ENCODE peak calls at places on chromosomes 6 and 20, in five cellular contexts. One of them, this sample, is unnamed.
A peak's percentile ranks its signal among the peaks of the same experiment; 100 is the strongest.

GRCh38 chr20:64077876-64078551 is 1.3 kb downstream of the RGS19 start:
- DNase-seq in A549: no peak
- DNase-seq in psoas muscle: no peak
- DNase-seq in kidney epithelial cell: no peak
- DNase-seq in upper lobe of right lung: no peak
- DNase-seq in this sample: no peak

GRCh38 chr6:137811912-137812553 is 55.0 kb upstream of the TNFAIP3 start:
- DNase-seq in A549: no peak
- DNase-seq in psoas muscle: no peak
- DNase-seq in kidney epithelial cell: no peak
- DNase-seq in upper lobe of right lung: no peak
- DNase-seq in this sample: no peak

GRCh38 chr6:48423640-48424365 is 312.8 kb upstream of the PTCHD4 start:
- DNase-seq in A549: no peak
- DNase-seq in psoas muscle: no peak
- DNase-seq in kidney epithelial cell: no peak
- DNase-seq in upper lobe of right lung: no peak
- DNase-seq in this sample: peak; percentile 44

GRCh38 chr6:108760158-108761050 is 87.8 kb upstream of the ARMC2 start:
- DNase-seq in A549: no peak
- DNase-seq in psoas muscle: no peak
- DNase-seq in kidney epithelial cell: no peak
- DNase-seq in upper lobe of right lung: no peak
- DNase-seq in this sample: peak; percentile 30

GRCh38 chr6:15365273-15365687 is 119.4 kb downstream of the JARID2 start:
- DNase-seq in A549: peak; percentile 72
- DNase-seq in psoas muscle: peak; percentile 80
- DNase-seq in kidney epithelial cell: peak; percentile 23
- DNase-seq in upper lobe of right lung: peak; percentile 78
- DNase-seq in this sample: peak; percentile 95

GRCh38 chr6:56789879-56790278 is 147.2 kb upstream of the DST start:
- DNase-seq in A549: no peak
- DNase-seq in psoas muscle: no peak
- DNase-seq in kidney epithelial cell: no peak
- DNase-seq in upper lobe of right lung: no peak
- DNase-seq in this sample: no peak

GRCh38 chr20:62651285-62652021 is 9.2 kb downstream of the SLCO4A1 start:
- DNase-seq in A549: no peak
- DNase-seq in psoas muscle: peak; percentile 61
- DNase-seq in kidney epithelial cell: no peak
- DNase-seq in upper lobe of right lung: peak; percentile 78
- DNase-seq in this sample: peak; percentile 50

GRCh38 chr20:53642196-53643030 is 48.8 kb upstream of the ZNF217 start:
- DNase-seq in A549: peak; percentile 90
- DNase-seq in psoas muscle: no peak
- DNase-seq in kidney epithelial cell: peak; percentile 31
- DNase-seq in upper lobe of right lung: no peak
- DNase-seq in this sample: peak; percentile 74

GRCh38 chr6:116528163-116528562 is 16.7 kb downstream of the CALHM5 start:
- DNase-seq in A549: no peak
- DNase-seq in psoas muscle: no peak
- DNase-seq in kidney epithelial cell: no peak
- DNase-seq in upper lobe of right lung: no peak
- DNase-seq in this sample: no peak

GRCh38 chr6:144066745-144067484 is 28.5 kb downstream of the SF3B5 start:
- DNase-seq in A549: no peak
- DNase-seq in psoas muscle: no peak
- DNase-seq in kidney epithelial cell: no peak
- DNase-seq in upper lobe of right lung: no peak
- DNase-seq in this sample: no peak

GRCh38 chr20:25327521-25328235 is 63.0 kb downstream of the ABHD12 start:
- DNase-seq in A549: no peak
- DNase-seq in psoas muscle: no peak
- DNase-seq in kidney epithelial cell: no peak
- DNase-seq in upper lobe of right lung: no peak
- DNase-seq in this sample: no peak

GRCh38 chr6:124986146-124986545 is 23.9 kb downstream of the RNF217 start:
- DNase-seq in A549: no peak
- DNase-seq in psoas muscle: no peak
- DNase-seq in kidney epithelial cell: no peak
- DNase-seq in upper lobe of right lung: no peak
- DNase-seq in this sample: no peak

GRCh38 chr6:150058231-150058792 is 10.6 kb downstream of the ULBP3 start:
- DNase-seq in A549: no peak
- DNase-seq in psoas muscle: no peak
- DNase-seq in kidney epithelial cell: no peak
- DNase-seq in upper lobe of right lung: no peak
- DNase-seq in this sample: no peak

GRCh38 chr6:127483399-127484055 is 24.3 kb upstream of the KIAA0408 start:
- DNase-seq in A549: no peak
- DNase-seq in psoas muscle: no peak
- DNase-seq in kidney epithelial cell: no peak
- DNase-seq in upper lobe of right lung: no peak
- DNase-seq in this sample: no peak

GRCh38 chr20:3759884-3760283 is 7.7 kb downstream of the ADISSP start:
- DNase-seq in A549: no peak
- DNase-seq in psoas muscle: no peak
- DNase-seq in kidney epithelial cell: no peak
- DNase-seq in upper lobe of right lung: no peak
- DNase-seq in this sample: no peak

GRCh38 chr20:16236589-16237241 is 336.5 kb downstream of the KIF16B start:
- DNase-seq in A549: no peak
- DNase-seq in psoas muscle: no peak
- DNase-seq in kidney epithelial cell: no peak
- DNase-seq in upper lobe of right lung: no peak
- DNase-seq in this sample: no peak

GRCh38 chr6:152099816-152100618 is 292.5 kb downstream of the ESR1 start:
- DNase-seq in A549: no peak
- DNase-seq in psoas muscle: peak; percentile 56
- DNase-seq in kidney epithelial cell: no peak
- DNase-seq in upper lobe of right lung: peak; percentile 77
- DNase-seq in this sample: peak; percentile 53

DNA sequence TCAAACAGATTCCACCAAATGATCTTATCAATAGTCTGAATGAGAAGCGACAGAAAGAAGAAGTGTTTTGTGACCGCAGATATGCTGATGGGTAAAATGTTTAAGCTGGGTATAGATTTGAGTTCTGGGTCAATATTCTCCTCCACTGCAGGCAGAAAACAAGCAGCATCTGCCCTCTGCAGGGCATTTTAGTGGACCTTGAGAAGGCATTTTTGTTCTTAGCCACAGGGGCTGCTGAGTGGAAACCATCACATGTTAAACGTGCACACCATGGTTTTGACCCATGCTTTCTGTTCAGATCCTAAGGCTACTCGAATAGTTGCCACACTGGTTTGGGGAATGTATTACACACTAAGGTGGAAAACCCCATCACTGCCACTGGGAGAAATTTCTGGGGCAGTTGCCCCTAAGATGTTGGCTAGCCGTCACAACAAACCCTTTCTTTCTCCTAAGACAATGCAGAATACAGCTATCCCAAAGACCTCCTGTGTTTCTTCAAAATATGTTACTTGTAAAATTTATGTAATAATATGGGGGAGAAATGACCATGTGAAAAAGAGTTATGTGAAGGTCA is 5.5 kb downstream of the POU3F2 start:
- DNase-seq in A549: peak; percentile 21
- DNase-seq in psoas muscle: no peak
- DNase-seq in kidney epithelial cell: no peak
- DNase-seq in upper lobe of right lung: no peak
- DNase-seq in this sample: peak; percentile 33
- TF ChIP-seq CTCF in A549: peak; percentile 21
- TF ChIP-seq CTCF in psoas muscle: no peak
- TF ChIP-seq CTCF in kidney epithelial cell: peak; percentile 11
- TF ChIP-seq CTCF in upper lobe of right lung: no peak
- TF ChIP-seq CTCF in this sample: peak; percentile 41

DNA sequence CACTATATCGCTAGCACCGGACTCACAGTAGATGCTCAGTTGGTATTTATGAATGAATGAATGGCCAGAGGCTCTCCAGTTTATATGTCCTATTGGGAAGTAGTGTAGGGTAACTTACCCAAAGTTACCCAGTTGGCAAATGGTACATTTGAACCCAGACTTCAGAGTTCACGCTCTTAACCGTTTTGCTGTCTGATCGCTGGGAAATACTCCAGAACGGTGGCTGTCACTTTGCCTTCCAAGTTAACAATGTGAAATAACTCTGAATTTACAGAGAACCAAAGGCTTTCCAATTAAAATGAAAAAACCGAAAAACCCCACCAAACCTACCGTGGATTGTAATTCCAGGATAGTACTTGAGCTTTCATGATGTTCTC is 1.6 kb downstream of the VAPB start:
- DNase-seq in A549: no peak
- DNase-seq in psoas muscle: no peak
- DNase-seq in kidney epithelial cell: no peak
- DNase-seq in upper lobe of right lung: no peak
- DNase-seq in this sample: no peak
- H3K4me3 ChIP-seq in A549: peak overlapping the region; percentile 100
- H3K4me3 ChIP-seq in psoas muscle: peak overlapping the region; percentile 90
- H3K4me3 ChIP-seq in kidney epithelial cell: no peak overlapping the region
- H3K4me3 ChIP-seq in upper lobe of right lung: peak overlapping the region; percentile 84
- H3K4me3 ChIP-seq in this sample: peak overlapping the region; percentile 79

DNA sequence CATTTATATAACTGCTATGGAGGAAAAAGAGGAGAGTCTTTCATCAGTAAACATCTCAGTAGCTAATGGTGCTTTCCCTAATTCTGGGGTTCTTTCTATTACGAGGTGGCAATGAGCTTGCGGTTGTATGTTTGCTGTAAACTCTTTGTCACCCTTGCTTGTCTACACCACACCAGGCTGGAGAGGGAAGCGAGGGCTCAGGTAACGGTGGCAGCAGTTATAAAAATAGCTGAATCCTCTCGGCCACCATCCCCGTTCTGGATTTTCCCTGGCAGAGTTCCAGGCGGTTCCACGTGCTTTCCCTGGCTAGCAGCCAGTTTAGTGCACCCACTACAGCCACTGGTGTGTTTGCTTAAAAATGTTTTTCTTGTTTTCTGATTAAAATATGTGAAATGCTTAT is 39.0 kb downstream of the MAS1 start:
- DNase-seq in A549: no peak
- DNase-seq in psoas muscle: no peak
- DNase-seq in kidney epithelial cell: no peak
- DNase-seq in upper lobe of right lung: no peak
- DNase-seq in this sample: peak; percentile 17
- TF ChIP-seq CTCF in A549: no peak
- TF ChIP-seq CTCF in psoas muscle: no peak
- TF ChIP-seq CTCF in kidney epithelial cell: no peak
- TF ChIP-seq CTCF in upper lobe of right lung: no peak
- TF ChIP-seq CTCF in this sample: no peak

GRCh38 chr6:106516629-106517028 is 112.7 kb downstream of the RTN4IP1 start:
- DNase-seq in A549: no peak
- DNase-seq in psoas muscle: no peak
- DNase-seq in kidney epithelial cell: no peak
- DNase-seq in upper lobe of right lung: no peak
- DNase-seq in this sample: no peak
- H3K4me3 ChIP-seq in A549: no peak overlapping the region
- H3K4me3 ChIP-seq in psoas muscle: no peak overlapping the region
- H3K4me3 ChIP-seq in kidney epithelial cell: no peak overlapping the region
- H3K4me3 ChIP-seq in upper lobe of right lung: no peak overlapping the region
- H3K4me3 ChIP-seq in this sample: no peak overlapping the region

DNA sequence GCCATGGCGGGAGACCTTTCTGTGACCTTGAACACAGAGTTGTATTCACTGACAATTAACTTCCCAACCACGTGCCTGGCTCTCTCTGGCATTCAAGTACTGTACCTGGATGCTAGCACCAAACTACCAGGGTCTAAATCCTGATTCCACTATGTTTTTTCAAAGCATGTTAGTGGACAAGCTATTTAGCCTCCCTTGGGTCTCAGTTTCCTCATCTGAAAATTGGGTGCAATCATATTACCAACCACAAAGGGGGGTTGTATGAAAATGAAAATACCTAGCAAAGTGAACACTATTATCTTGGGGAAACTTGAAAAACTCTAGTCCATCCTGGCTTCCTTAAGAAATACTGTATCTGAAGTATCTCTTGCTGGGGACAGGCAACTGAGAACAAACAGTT is 308.7 kb upstream of the SGK1 start:
- DNase-seq in A549: no peak
- DNase-seq in psoas muscle: no peak
- DNase-seq in kidney epithelial cell: no peak
- DNase-seq in upper lobe of right lung: no peak
- DNase-seq in this sample: no peak
- TF ChIP-seq CTCF in A549: no peak
- TF ChIP-seq CTCF in psoas muscle: no peak
- TF ChIP-seq CTCF in kidney epithelial cell: no peak
- TF ChIP-seq CTCF in upper lobe of right lung: no peak
- TF ChIP-seq CTCF in this sample: no peak

GRCh38 chr6:12419626-12420272 is 129.6 kb downstream of the EDN1 start:
- DNase-seq in A549: peak; percentile 48
- DNase-seq in psoas muscle: no peak
- DNase-seq in kidney epithelial cell: no peak
- DNase-seq in upper lobe of right lung: no peak
- DNase-seq in this sample: no peak

GRCh38 chr6:12421596-12421995 is 131.4 kb downstream of the EDN1 start:
- DNase-seq in A549: no peak
- DNase-seq in psoas muscle: no peak
- DNase-seq in kidney epithelial cell: no peak
- DNase-seq in upper lobe of right lung: no peak
- DNase-seq in this sample: no peak

GRCh38 chr6:12420626-12421025 is 130.5 kb downstream of the EDN1 start:
- DNase-seq in A549: peak; percentile 33
- DNase-seq in psoas muscle: no peak
- DNase-seq in kidney epithelial cell: peak; percentile 50
- DNase-seq in upper lobe of right lung: no peak
- DNase-seq in this sample: no peak

GRCh38 chr6:12417191-12417590 is 127.0 kb downstream of the EDN1 start:
- DNase-seq in A549: no peak
- DNase-seq in psoas muscle: no peak
- DNase-seq in kidney epithelial cell: no peak
- DNase-seq in upper lobe of right lung: no peak
- DNase-seq in this sample: no peak

GRCh38 chr6:12418946-12419345 is 128.8 kb downstream of the EDN1 start:
- DNase-seq in A549: peak; percentile 33
- DNase-seq in psoas muscle: no peak
- DNase-seq in kidney epithelial cell: no peak
- DNase-seq in upper lobe of right lung: no peak
- DNase-seq in this sample: no peak
- H3K4me3 ChIP-seq in A549: no peak overlapping the region
- H3K4me3 ChIP-seq in psoas muscle: no peak overlapping the region
- H3K4me3 ChIP-seq in kidney epithelial cell: no peak overlapping the region
- H3K4me3 ChIP-seq in upper lobe of right lung: no peak overlapping the region
- H3K4me3 ChIP-seq in this sample: no peak overlapping the region

DNA sequence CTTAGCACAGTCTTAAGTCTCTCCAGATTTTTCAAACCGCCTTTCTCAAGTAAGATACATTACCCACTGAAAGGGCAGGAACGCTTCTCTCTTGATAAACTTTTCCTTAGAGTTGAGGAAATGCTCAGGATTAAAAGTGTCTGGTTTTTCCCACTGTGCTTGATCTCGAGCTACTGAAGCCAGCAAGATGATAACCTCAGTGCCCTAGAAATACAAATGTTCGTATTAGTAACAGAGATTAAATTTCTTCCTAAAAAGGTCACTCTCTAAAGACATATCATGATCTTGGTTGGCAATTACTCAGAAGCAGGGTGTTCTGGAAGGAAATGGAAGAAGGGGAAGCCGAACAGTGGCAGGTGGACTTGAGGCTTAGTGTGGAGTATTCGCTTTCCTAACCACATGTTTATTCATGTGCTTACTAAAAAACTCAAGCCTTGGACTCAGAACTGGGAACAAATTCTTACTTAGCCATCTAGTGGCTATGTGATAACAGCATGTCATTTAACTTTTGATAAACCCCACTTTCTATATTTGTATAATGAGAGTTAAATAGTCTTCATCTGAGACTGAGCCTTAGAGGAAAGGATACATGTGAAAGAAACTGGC is 20.1 kb downstream of the C6orf141 start:
- DNase-seq in A549: peak; percentile 48
- DNase-seq in psoas muscle: no peak
- DNase-seq in kidney epithelial cell: no peak
- DNase-seq in upper lobe of right lung: no peak
- DNase-seq in this sample: peak; percentile 42
- TF ChIP-seq CTCF in A549: peak; percentile 44
- TF ChIP-seq CTCF in psoas muscle: no peak
- TF ChIP-seq CTCF in kidney epithelial cell: no peak
- TF ChIP-seq CTCF in upper lobe of right lung: peak; percentile 23
- TF ChIP-seq CTCF in this sample: peak; percentile 36